ENCODE peak calls at places on chromosomes 13 and 19, in ten cellular contexts. X is AG09319; B is neural progenitor cell; F is NCI-H774; Y is stimulated activated CD8-positive, alpha-beta memory T cell treated with anti-CD3 and anti-CD28 coated beads, Interleukin-4, amount 100 ng/mL, for 1 hour; Z is iPS-NIHi11; E is fibroblast of the conjunctiva; O is foreskin melanocyte; T is C1 segment of cervical spinal cord; J is AG09309. H is an unnamed sample.
A peak's percentile ranks its signal among the peaks of the same experiment; 100 is the strongest.

GRCh38 chr13:91722267-91722884 is 324.0 kb downstream of the GPC5 start:
- DNase-seq in X (no peak), B (peak; percentile 36), F (no peak), Y (no peak), Z (peak; percentile 23), E (peak; percentile 3), O (peak; percentile 21), T (no peak), J (no peak), H (no peak)

GRCh38 chr13:113952151-113952982 is 21.5 kb downstream of the C13orf46 start:
- DNase-seq in X (no peak), B (no peak), F (no peak), Y (no peak), Z (no peak), E (no peak), O (no peak), T (no peak), J (no peak), H (no peak)

GRCh38 chr13:98265669-98266551 is 88.8 kb upstream of the RNF113B start:
- DNase-seq in X (no peak), B (no peak), F (no peak), Y (no peak), Z (no peak), E (no peak), O (no peak), T (no peak), J (no peak), H (no peak)

GRCh38 chr19:4393947-4394590 is 6.3 kb downstream of the SH3GL1 start:
- DNase-seq in X (no peak), B (peak; percentile 76), F (no peak), Y (no peak), Z (no peak), E (no peak), O (no peak), T (peak; percentile 13), J (no peak), H (no peak)

GRCh38 chr13:22451345-22451744 is 729.4 kb upstream of the SGCG start:
- DNase-seq in X (no peak), B (peak; percentile 89), F (no peak), Y (no peak), Z (peak; percentile 17), E (no peak), O (peak; percentile 2), T (peak; percentile 4), J (no peak), H (no peak)

GRCh38 chr19:51200071-51200470 is 24.8 kb upstream of the CD33 start:
- DNase-seq in X (no peak), B (no peak), F (no peak), Y (no peak), Z (no peak), E (no peak), O (no peak), T (no peak), J (no peak), H (no peak)

GRCh38 chr13:44759222-44759721 is 183.1 kb upstream of the TSC22D1 start:
- DNase-seq in X (no peak), B (peak; percentile 21), F (no peak), Y (no peak), Z (no peak), E (no peak), O (no peak), T (no peak), J (no peak), H (no peak)

GRCh38 chr19:6540918-6541689 is 10.3 kb downstream of the TNFSF9 start:
- DNase-seq in X (no peak), B (no peak), F (no peak), Y (no peak), Z (no peak), E (no peak), O (no peak), T (no peak), J (no peak), H (no peak)

GRCh38 chr19:3536429-3537100 is 2.4 kb upstream of the TEKTIP1 start:
- DNase-seq in X (no peak), B (no peak), F (no peak), Y (no peak), Z (no peak), E (no peak), O (peak; percentile 93), T (peak; percentile 30), J (no peak), H (no peak)

H was measured in HFF-Myc.